ENCODE peak calls at places on chromosomes 12 and 14, in four cellular contexts. One of them, this sample, is unnamed.

GRCh38 chr14:56224691-56225681 is 106.8 kb downstream of the PELI2 start:
- DNase-seq in GM04504: no peak
- DNase-seq in AG04450: no peak
- DNase-seq in NCI-H1436: no peak
- DNase-seq in this sample: peak

GRCh38 chr12:46908236-46908935 is 82.6 kb upstream of the SLC38A4 start:
- DNase-seq in GM04504: no peak
- DNase-seq in AG04450: no peak
- DNase-seq in NCI-H1436: no peak
- DNase-seq in this sample: peak

GRCh38 chr14:37565550-37565949 is 29.5 kb downstream of the FOXA1 start:
- DNase-seq in GM04504: no peak
- DNase-seq in AG04450: no peak
- DNase-seq in NCI-H1436: no peak
- DNase-seq in this sample: no peak

GRCh38 chr12:51009038-51009437 is 17.1 kb downstream of the SLC11A2 start:
- DNase-seq in GM04504: no peak
- DNase-seq in AG04450: no peak
- DNase-seq in NCI-H1436: no peak
- DNase-seq in this sample: peak

GRCh38 chr14:86777950-86778602 is 1214.9 kb downstream of the GALC start:
- DNase-seq in GM04504: peak
- DNase-seq in AG04450: peak
- DNase-seq in NCI-H1436: no peak
- DNase-seq in this sample: no peak

GRCh38 chr12:49947593-49948226 is 2.8 kb upstream of the AQP2 start:
- DNase-seq in GM04504: no peak
- DNase-seq in AG04450: no peak
- DNase-seq in NCI-H1436: no peak
- DNase-seq in this sample: no peak

GRCh38 chr12:52254180-52254964 is 20.1 kb upstream of the KRT86 start:
- DNase-seq in GM04504: no peak
- DNase-seq in AG04450: no peak
- DNase-seq in NCI-H1436: no peak
- DNase-seq in this sample: no peak

GRCh38 chr14:62691613-62692489 is 353.4 kb downstream of the KCNH5 start:
- DNase-seq in GM04504: peak
- DNase-seq in AG04450: peak
- DNase-seq in NCI-H1436: peak
- DNase-seq in this sample: no peak

GRCh38 chr12:19833775-19834501 is 394.6 kb downstream of the AEBP2 start:
- DNase-seq in GM04504: peak
- DNase-seq in AG04450: no peak
- DNase-seq in NCI-H1436: no peak
- DNase-seq in this sample: no peak

GRCh38 chr12:106044773-106045172 is 94.0 kb downstream of the NUAK1 start:
- DNase-seq in GM04504: no peak
- DNase-seq in AG04450: no peak
- DNase-seq in NCI-H1436: no peak
- DNase-seq in this sample: no peak

GRCh38 chr14:69353168-69353567 is 44.9 kb downstream of the ERH start:
- DNase-seq in GM04504: no peak
- DNase-seq in AG04450: no peak
- DNase-seq in NCI-H1436: no peak
- DNase-seq in this sample: no peak

GRCh38 chr12:51254592-51254991 is 15.6 kb downstream of the SMAGP start:
- DNase-seq in GM04504: no peak
- DNase-seq in AG04450: no peak
- DNase-seq in NCI-H1436: no peak
- DNase-seq in this sample: no peak